ENCODE peak calls at places on chromosomes 2 and 18, in four cellular contexts. Q, L, N and Z are unnamed samples.

GRCh38 chr2:54773233-54773632 is 49.8 kb downstream of the EML6 start:
- DNase-seq in Q (no peak), L (no peak), N (no peak), Z (no peak)

GRCh38 chr2:233185963-233186362 is 65.5 kb upstream of the ATG16L1 start:
- DNase-seq in Q (no peak), L (no peak), N (no peak), Z (no peak)

GRCh38 chr18:55321268-55322175 is 266.5 kb downstream of the TCF4 start:
- DNase-seq in Q (peak), L (no peak), N (peak), Z (peak)

GRCh38 chr2:196464311-196464710 is 175.2 kb upstream of the CCDC150 start:
- DNase-seq in Q (no peak), L (no peak), N (no peak), Z (no peak)

GRCh38 chr2:68336192-68336591 is 16.4 kb upstream of the CNRIP1 start:
- DNase-seq in Q (no peak), L (no peak), N (no peak), Z (no peak)

GRCh38 chr18:71443726-71444480 is 1100.2 kb downstream of the CBLN2 start:
- DNase-seq in Q (no peak), L (no peak), N (no peak), Z (no peak)

GRCh38 chr18:10660485-10660884 is 134.7 kb downstream of the NAPG start:
- DNase-seq in Q (peak), L (no peak), N (no peak), Z (no peak)

GRCh38 chr18:8303151-8303770 is 306.0 kb upstream of the RAB12 start:
- DNase-seq in Q (no peak), L (no peak), N (no peak), Z (no peak)

GRCh38 chr2:170973492-170974303 is 44.6 kb downstream of the GORASP2 start:
- DNase-seq in Q (peak), L (peak), N (peak), Z (peak)

GRCh38 chr2:16270441-16270840 is 330.1 kb downstream of the MYCN start:
- DNase-seq in Q (no peak), L (no peak), N (no peak), Z (no peak)

GRCh38 chr2:159476329-159476728 is 140.0 kb downstream of the BAZ2B start:
- DNase-seq in Q (no peak), L (no peak), N (no peak), Z (no peak)

GRCh38 chr18:79574938-79575525 is 104.6 kb upstream of the CTDP1 start:
- DNase-seq in Q (peak), L (peak), N (peak), Z (peak)

GRCh38 chr2:26461601-26462023 is 16.3 kb downstream of the OTOF start:
- DNase-seq in Q (no peak), L (no peak), N (peak), Z (no peak)

GRCh38 chr2:3041841-3042600 is 335.6 kb downstream of the EIPR1 start:
- DNase-seq in Q (no peak), L (no peak), N (no peak), Z (no peak)

GRCh38 chr2:95049088-95049955 is 23.8 kb downstream of the MAL start:
- DNase-seq in Q (peak), L (no peak), N (no peak), Z (no peak)

GRCh38 chr2:145116834-145117233 is 596.9 kb upstream of the ZEB2 start:
- DNase-seq in Q (no peak), L (no peak), N (no peak), Z (no peak)

DNA sequence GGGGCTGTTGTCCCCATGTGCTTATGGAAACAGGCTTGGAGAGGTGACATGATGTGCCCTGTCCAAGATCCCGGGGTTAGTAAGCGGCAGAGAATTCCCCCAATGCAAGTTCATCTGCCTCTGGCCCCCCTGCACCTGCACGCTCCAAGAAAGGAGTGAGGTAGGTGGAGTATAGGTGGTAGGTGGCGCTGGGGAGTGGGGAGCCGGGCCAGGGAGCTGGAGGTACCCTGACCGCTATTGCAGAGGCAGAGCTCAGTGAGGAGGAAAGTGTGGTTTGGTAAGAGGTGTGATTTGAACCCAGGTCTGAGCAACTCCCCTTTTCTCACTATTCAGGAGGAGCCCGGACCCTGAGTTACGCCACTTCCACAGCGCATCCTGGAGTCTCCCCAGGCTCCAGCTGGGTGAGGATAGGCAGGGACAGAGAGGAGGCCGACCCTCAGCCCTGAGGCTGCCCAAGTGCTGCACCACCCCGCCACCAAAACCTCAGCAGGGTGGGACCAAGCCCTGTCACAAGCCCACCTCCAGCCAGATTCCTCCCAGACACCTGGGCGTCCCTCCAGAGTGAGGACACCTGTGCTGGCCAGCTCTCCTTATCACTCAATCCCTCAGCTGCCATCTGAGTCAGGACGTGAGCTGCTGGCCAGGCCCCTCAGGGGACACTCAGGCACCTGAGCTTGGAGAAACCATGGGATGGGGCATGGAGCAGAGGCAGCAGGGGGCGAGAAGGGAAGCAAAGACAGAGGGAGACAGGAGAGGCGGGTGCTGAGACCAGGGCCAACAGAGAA is 5.6 kb downstream of the HAAO start:
- DNase-seq in Q (no peak), L (no peak), N (peak), Z (no peak)
- H3K9ac ChIP-seq in Q (no peak), L (no peak), N (no peak), Z (no peak)

GRCh38 chr2:79511320-79511951 is 1.4 kb upstream of the CTNNA2 start:
- DNase-seq in Q (no peak), L (peak), N (peak), Z (peak)

GRCh38 chr2:79512442-79513401 is at the start of gene CTNNA2:
- DNase-seq in Q (peak), L (no peak), N (peak), Z (peak)
- H3K9ac ChIP-seq in Q (no peak), L (no peak), N (no peak), Z (no peak)

DNA sequence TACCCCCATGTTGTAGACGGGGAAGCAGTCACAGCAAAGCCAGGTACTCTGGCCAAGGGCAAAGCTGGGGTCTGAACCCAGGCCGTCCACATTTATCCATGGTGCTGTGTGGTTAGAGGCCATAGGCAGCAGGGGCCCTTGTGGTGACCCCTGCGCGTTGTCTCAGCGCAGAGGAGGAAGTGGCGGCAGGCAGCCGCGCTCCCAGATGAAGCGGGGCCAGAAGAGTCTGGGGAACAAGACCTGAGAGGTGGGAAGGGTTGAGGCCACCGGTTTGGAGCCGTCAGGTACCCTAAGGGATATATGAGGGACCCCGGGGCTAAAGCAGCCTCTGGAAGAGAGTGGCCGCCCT is 770 bp downstream of the ZNF396 start:
- DNase-seq in Q (peak), L (no peak), N (no peak), Z (peak)
- H3K9ac ChIP-seq in Q (no peak), L (peak), N (no peak), Z (peak)

DNA sequence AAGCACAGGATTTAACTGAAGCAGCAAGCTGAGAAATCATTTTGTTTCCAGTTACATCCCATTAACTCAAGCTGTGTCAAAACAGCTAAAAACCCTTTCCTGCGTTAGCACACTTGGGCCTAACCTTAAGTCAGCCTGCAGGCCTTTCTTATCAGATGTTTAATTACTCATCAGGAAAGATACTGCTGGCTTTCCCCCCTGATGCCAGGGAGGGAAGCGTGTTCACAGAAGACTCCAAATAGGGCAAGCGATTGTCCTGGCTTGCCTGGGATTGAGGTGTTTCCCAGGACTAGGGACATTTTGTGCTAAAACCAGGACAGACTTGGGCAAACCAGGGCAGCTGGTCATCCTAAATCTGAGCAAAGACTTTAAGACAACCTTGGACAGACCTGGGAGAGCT is 101.0 kb downstream of the SPRED2 start:
- DNase-seq in Q (no peak), L (no peak), N (no peak), Z (no peak)
- H3K9ac ChIP-seq in Q (no peak), L (no peak), N (no peak), Z (no peak)

DNA sequence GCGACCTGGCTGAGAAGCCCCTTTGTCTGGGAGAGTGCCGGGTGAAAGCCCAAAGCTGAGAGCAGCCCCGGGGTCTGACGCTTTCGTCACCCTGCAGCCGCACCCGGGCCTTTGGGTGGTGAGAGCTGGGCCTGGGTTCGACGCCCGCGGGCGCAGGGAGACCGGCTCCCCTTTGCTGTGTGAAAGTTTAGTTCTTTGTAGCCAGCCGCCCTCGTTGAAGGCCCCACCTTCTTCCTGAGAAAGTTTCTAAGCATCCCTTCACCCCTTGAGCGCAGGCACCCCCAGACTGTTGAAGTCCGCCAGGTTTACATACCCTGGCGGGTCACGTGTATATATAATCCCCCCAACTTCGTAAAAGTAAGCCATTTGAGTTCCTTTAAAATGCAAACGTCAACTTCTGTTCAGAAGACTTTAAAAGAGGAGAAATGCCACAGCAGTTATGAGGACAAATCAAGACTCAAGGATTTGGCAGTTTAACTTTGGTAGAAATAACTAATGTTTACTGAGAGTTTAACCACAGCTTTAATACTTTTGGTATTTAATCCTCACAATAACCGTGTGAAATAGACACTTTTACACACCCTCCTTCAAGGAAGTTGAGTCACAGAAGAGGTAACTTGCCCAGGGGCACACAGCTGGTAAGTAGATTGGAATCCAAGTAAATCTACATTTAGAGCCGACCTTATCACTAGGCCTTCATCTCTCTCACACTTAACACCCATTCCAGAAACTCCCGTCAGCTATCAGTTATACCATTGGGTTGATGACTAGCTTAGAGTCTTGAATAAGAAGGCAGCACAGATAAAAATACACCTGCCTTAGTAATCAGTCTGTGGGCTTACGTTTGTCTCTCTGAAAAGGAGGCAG is 1.1 kb upstream of the MBOAT2 start:
- DNase-seq in Q (no peak), L (no peak), N (no peak), Z (no peak)
- H3K9ac ChIP-seq in Q (peak), L (peak), N (peak), Z (peak)

GRCh38 chr2:241307055-241307454 is 8.4 kb downstream of the HDLBP start:
- DNase-seq in Q (no peak), L (no peak), N (no peak), Z (no peak)

GRCh38 chr2:241300000-241300399 is 15.5 kb downstream of the HDLBP start:
- DNase-seq in Q (no peak), L (no peak), N (no peak), Z (no peak)

GRCh38 chr2:241302083-241302482 is 13.4 kb downstream of the HDLBP start:
- DNase-seq in Q (no peak), L (no peak), N (no peak), Z (no peak)

GRCh38 chr2:241304039-241304670 is 11.3 kb downstream of the HDLBP start:
- DNase-seq in Q (no peak), L (no peak), N (no peak), Z (no peak)

DNA sequence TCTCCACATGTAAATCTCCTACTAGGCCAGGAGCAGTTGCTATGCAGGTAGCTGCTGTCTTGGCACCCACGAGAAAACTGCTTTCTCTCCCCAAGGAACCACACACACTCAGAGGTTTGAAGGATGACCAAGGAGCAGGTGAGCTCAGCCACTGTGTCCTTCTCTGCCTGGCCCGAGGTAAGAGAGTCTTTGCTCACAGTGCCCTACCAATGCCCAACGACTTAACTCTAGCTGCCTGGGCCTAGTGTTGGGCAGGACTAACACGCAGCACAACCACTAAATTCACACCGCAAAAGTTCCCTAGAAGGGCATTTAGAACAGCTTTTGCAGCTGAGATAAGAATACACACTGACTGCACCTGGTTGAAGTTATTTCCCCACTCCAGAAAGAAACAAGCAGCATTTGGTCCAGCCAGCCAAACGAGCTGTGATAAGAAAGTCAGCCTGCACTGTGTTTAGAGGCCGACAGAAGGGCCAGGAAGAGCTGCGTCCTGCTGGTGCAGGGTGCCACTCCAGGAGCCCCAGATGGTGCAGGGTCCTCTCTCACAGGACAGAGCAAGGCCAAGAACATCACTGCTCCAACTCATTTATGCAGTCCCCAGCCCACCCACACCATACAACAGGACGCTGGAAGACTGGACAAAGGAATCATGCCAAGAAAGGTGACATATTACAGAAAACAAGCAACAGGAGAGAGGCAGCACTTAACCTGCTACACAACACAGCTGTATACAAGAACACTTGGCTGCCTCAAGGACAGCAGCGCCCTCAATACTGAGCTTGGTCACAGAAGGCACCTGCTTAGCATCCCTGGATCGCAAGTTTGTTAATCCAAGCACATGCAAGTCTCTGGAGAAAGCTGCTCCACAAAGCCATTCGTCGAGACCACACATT is 12.5 kb downstream of the HDLBP start:
- DNase-seq in Q (no peak), L (no peak), N (no peak), Z (no peak)
- H3K9ac ChIP-seq in Q (no peak), L (no peak), N (no peak), Z (no peak)

GRCh38 chr2:219475697-219476604 is 22.7 kb upstream of the GMPPA start:
- DNase-seq in Q (peak), L (peak), N (peak), Z (peak)
- H3K9ac ChIP-seq in Q (no peak), L (no peak), N (no peak), Z (no peak)